ENCODE peak calls at places on chromosomes 1 and 21, in eight cellular contexts. Q is lower lobe of right lung, M is SJSA1, T is ovary, R is uterus, A is IMR-90, W is psoas muscle, G is gastrocnemius medialis. S is an unnamed sample. For H3K4me1 and H3K9me3, the result is how much of the 10 kb centered on the place peaks cover.

GRCh38 chr1:96313216-96313615 is 408.4 kb upstream of the PTBP2 start:
- DNase-seq in Q (no peak), M (no peak), T (no peak), R (no peak), A (peak), W (no peak), G (no peak), S (no peak)

GRCh38 chr1:174788981-174789380 is 210.8 kb upstream of the CACYBP start:
- DNase-seq in Q (no peak), M (no peak), T (no peak), R (no peak), A (peak), W (no peak), G (no peak), S (no peak)

GRCh38 chr1:170149971-170150370 is 4.2 kb downstream of the NTMT2 start:
- DNase-seq in Q (no peak), M (no peak), T (no peak), R (no peak), A (no peak), W (no peak), G (no peak), S (no peak)

GRCh38 chr1:225870883-225871282 is 11.3 kb downstream of the TMEM63A start:
- DNase-seq in Q (no peak), M (no peak), T (no peak), R (no peak), A (no peak), W (no peak), G (no peak), S (no peak)

GRCh38 chr1:86733340-86733739 is 29.0 kb downstream of the SH3GLB1 start:
- DNase-seq in Q (no peak), M (no peak), T (no peak), R (no peak), A (no peak), W (no peak), G (no peak), S (no peak)

GRCh38 chr1:224380003-224380402 is 23.3 kb downstream of the CNIH4 start:
- DNase-seq in Q (no peak), M (no peak), T (no peak), R (no peak), A (no peak), W (no peak), G (no peak), S (no peak)

GRCh38 chr1:19071674-19072281 is 115.3 kb upstream of the IFFO2 start:
- DNase-seq in Q (no peak), M (no peak), T (no peak), R (no peak), A (no peak), W (no peak), G (no peak), S (no peak)

GRCh38 chr1:12346483-12347155 is 116.8 kb downstream of the VPS13D start:
- DNase-seq in Q (no peak), M (no peak), T (no peak), R (no peak), A (no peak), W (no peak), G (no peak), S (no peak)

GRCh38 chr1:47436304-47436978 is 1.4 kb upstream of the FOXD2 start:
- DNase-seq in Q (peak), M (peak), T (peak), R (peak), A (peak), W (peak), G (peak), S (peak)

GRCh38 chr1:172638885-172639831 is 19.7 kb upstream of the FASLG start:
- DNase-seq in Q (no peak), M (peak), T (no peak), R (no peak), A (peak), W (no peak), G (no peak), S (no peak)

GRCh38 chr1:57860333-57860732 is 436.5 kb upstream of the DAB1 start:
- DNase-seq in Q (no peak), M (no peak), T (no peak), R (no peak), A (no peak), W (no peak), G (no peak), S (no peak)

GRCh38 chr1:46900401-46900800 is 40.9 kb downstream of the CYP4A11 start:
- DNase-seq in Q (no peak), M (no peak), T (no peak), R (no peak), A (no peak), W (no peak), G (no peak), S (no peak)

GRCh38 chr1:14377386-14377785 is 221.1 kb upstream of the KAZN start:
- DNase-seq in Q (no peak), M (no peak), T (no peak), R (no peak), A (no peak), W (no peak), G (no peak), S (no peak)

GRCh38 chr1:11796036-11796828 is 9.5 kb downstream of the MTHFR start:
- DNase-seq in Q (no peak), M (no peak), T (peak), R (no peak), A (peak), W (no peak), G (peak), S (no peak)

GRCh38 chr1:169697769-169698168 is 13.7 kb downstream of the SELL start:
- DNase-seq in Q (no peak), M (no peak), T (no peak), R (no peak), A (no peak), W (no peak), G (no peak), S (no peak)

GRCh38 chr21:33028759-33029511 is 3.2 kb downstream of the OLIG2 start:
- DNase-seq in Q (no peak), M (no peak), T (no peak), R (no peak), A (peak), W (no peak), G (no peak), S (no peak)

GRCh38 chr21:45764792-45765191 is 121.3 kb downstream of the PCBP3 start:
- DNase-seq in Q (no peak), M (no peak), T (no peak), R (no peak), A (no peak), W (no peak), G (no peak), S (no peak)

GRCh38 chr1:21149430-21149861 is 27.3 kb downstream of the EIF4G3 start:
- DNase-seq in Q (no peak), M (no peak), T (no peak), R (no peak), A (peak), W (no peak), G (no peak), S (no peak)

GRCh38 chr1:181676269-181676668 is 193.0 kb downstream of the CACNA1E start:
- DNase-seq in Q (no peak), M (no peak), T (no peak), R (no peak), A (peak), W (no peak), G (no peak), S (no peak)

GRCh38 chr21:29499734-29500343 is 201.1 kb downstream of the BACH1 start:
- DNase-seq in Q (no peak), M (peak), T (no peak), R (no peak), A (no peak), W (no peak), G (no peak), S (no peak)

GRCh38 chr1:206905295-206906164 is 8.3 kb downstream of the IL24 start:
- DNase-seq in Q (no peak), M (peak), T (no peak), R (no peak), A (peak), W (no peak), G (no peak), S (no peak)

GRCh38 chr1:64893921-64894320 is 72.4 kb downstream of the JAK1 start:
- DNase-seq in Q (no peak), M (no peak), T (no peak), R (no peak), A (no peak), W (no peak), G (no peak), S (no peak)

GRCh38 chr1:64887689-64888217 is 78.6 kb downstream of the JAK1 start:
- DNase-seq in Q (no peak), M (no peak), T (no peak), R (no peak), A (no peak), W (no peak), G (no peak), S (no peak)

GRCh38 chr1:64892576-64893573 is 73.5 kb downstream of the JAK1 start:
- DNase-seq in Q (no peak), M (no peak), T (no peak), R (no peak), A (peak), W (no peak), G (no peak), S (no peak)

GRCh38 chr1:64891440-64891815 is 74.9 kb downstream of the JAK1 start:
- DNase-seq in Q (no peak), M (no peak), T (no peak), R (no peak), A (peak), W (no peak), G (no peak), S (no peak)

GRCh38 chr1:64890699-64891439 is 75.5 kb downstream of the JAK1 start:
- DNase-seq in Q (no peak), M (no peak), T (no peak), R (no peak), A (no peak), W (no peak), G (no peak), S (no peak)
- H3K4me1 ChIP-seq in Q (half or more), M (under half), T (under half), R (under half), A (under half), W (half or more), G (half or more), S (half or more)

GRCh38 chr1:4064150-4064889 is 164.2 kb upstream of the C1orf174 start:
- DNase-seq in Q (no peak), M (no peak), T (no peak), R (no peak), A (no peak), W (no peak), G (no peak), S (no peak)

GRCh38 chr1:4068076-4068475 is 168.0 kb upstream of the C1orf174 start:
- DNase-seq in Q (no peak), M (no peak), T (no peak), R (no peak), A (no peak), W (no peak), G (no peak), S (no peak)

GRCh38 chr1:4062992-4063391 is 162.9 kb upstream of the C1orf174 start:
- DNase-seq in Q (no peak), M (peak), T (no peak), R (no peak), A (no peak), W (no peak), G (no peak), S (no peak)

GRCh38 chr1:4063516-4063915 is 163.4 kb upstream of the C1orf174 start:
- DNase-seq in Q (no peak), M (no peak), T (no peak), R (no peak), A (no peak), W (no peak), G (no peak), S (no peak)

DNA sequence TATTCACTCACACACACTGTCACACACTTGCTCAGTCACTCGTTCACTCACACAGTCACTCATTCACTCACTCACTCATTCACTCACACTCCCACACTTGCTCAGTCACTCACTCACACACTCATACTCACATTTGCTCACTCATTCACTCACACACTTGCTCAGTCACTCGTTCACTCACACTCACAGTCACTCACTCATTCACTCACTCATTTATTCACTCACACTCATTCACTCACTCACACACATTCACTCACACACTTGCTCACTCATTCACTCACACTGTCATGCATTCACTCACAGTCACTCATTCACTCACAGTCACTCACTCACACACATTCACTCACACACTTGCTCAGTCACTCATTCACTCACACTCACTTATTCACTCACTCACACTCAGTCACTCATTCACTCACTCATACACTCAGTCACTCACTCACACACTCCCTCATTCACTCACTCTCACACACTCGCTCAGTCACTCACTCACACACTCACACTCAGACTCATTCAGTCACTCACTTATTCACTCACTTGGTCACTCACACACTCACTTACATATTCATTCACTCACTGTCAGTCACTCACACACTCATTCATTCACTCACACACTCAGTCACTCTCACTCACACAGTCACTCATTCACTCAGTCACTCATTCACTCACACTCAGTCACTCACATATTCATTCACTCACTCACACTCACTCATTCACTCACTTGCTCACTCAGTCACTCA is 167.0 kb upstream of the C1orf174 start:
- DNase-seq in Q (no peak), M (no peak), T (no peak), R (no peak), A (no peak), W (no peak), G (no peak), S (no peak)
- H3K9me3 ChIP-seq in Q (under half), M (under half), T (under half), R (under half), A (under half), W (under half), G (under half), S (under half)

GRCh38 chr1:230113230-230113604 is 46.2 kb downstream of the GALNT2 start:
- DNase-seq in Q (no peak), M (no peak), T (no peak), R (no peak), A (no peak), W (no peak), G (no peak), S (no peak)

GRCh38 chr1:230114245-230114651 is 47.2 kb downstream of the GALNT2 start:
- DNase-seq in Q (no peak), M (no peak), T (no peak), R (no peak), A (peak), W (no peak), G (no peak), S (no peak)

GRCh38 chr1:230112131-230112701 is 45.2 kb downstream of the GALNT2 start:
- DNase-seq in Q (no peak), M (peak), T (no peak), R (no peak), A (peak), W (no peak), G (no peak), S (no peak)

GRCh38 chr1:230112782-230113181 is 45.7 kb downstream of the GALNT2 start:
- DNase-seq in Q (no peak), M (no peak), T (no peak), R (no peak), A (no peak), W (no peak), G (no peak), S (no peak)

DNA sequence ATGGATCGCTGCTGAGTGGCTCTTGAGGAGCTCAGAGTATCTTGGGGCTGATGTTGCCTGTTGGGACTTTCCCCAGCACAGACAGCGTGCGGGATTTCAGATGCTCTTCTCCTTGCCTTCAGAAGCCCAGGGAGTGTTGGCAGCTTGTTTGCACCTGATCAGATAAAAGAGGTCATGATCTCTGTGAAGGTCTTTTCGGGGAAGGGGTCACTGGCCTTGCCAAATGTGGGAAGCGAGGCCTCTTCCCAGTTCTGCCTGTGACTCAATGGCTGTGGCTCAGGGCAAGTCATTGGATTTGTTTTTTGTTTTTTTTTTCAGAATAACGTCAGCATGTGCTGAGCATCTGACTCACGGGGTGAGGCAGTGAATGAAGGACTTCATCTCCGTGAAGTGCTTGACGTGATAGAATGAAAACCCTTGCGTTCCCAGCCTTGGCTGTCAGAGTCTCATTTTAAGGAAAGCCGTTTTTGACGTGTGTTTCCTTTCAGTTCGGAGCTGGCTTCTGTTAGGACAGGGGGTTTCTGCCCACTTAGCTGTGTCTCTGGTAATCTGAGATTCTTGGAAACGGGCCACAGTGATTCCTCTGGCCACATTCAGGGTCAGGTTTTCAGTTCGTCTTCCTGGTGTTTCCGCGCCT is 46.7 kb downstream of the GALNT2 start:
- DNase-seq in Q (no peak), M (peak), T (peak), R (no peak), A (peak), W (peak), G (peak), S (peak)
- H3K4me3 ChIP-seq in Q (no peak), M (peak), T (no peak), R (no peak), A (peak), W (peak), G (no peak), S (peak)

GRCh38 chr21:43827015-43827611 is 37.7 kb downstream of the RRP1 start:
- DNase-seq in Q (no peak), M (peak), T (no peak), R (no peak), A (peak), W (peak), G (peak), S (no peak)
- H3K4me1 ChIP-seq in Q (under half), M (half or more), T (under half), R (under half), A (under half), W (under half), G (under half), S (under half)

DNA sequence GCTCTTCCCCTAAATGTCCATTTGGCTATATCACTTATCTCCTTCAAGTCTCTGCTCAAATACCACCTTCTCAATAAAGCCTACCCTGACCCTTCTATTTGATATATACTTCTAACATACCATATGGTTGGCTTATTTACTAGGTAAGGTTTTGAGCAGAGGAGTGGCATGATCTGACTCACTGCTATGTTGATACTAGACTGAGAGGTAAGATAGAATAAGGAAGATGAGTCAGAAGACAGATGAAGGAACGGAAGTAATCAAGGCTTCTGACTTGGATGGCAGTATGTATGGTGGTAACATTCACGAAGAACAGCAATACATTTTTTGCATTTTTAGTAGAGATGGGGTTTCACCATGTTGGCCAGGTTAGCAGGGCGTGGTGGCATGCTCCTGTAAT is 4.8 kb upstream of the HRNR start:
- DNase-seq in Q (no peak), M (no peak), T (no peak), R (no peak), A (no peak), W (no peak), G (no peak), S (no peak)
- H3K9me3 ChIP-seq in Q (under half), M (under half), T (under half), R (under half), A (under half), W (under half), G (under half), S (under half)

GRCh38 chr1:199122532-199123311 is 483.9 kb downstream of the PTPRC start:
- DNase-seq in Q (no peak), M (no peak), T (no peak), R (no peak), A (peak), W (no peak), G (no peak), S (no peak)

GRCh38 chr1:199122085-199122484 is 483.2 kb downstream of the PTPRC start:
- DNase-seq in Q (no peak), M (no peak), T (no peak), R (no peak), A (no peak), W (no peak), G (no peak), S (no peak)

GRCh38 chr1:199124351-199124750 is 485.5 kb downstream of the PTPRC start:
- DNase-seq in Q (no peak), M (no peak), T (no peak), R (no peak), A (peak), W (no peak), G (no peak), S (no peak)

GRCh38 chr1:199121047-199121446 is 482.2 kb downstream of the PTPRC start:
- DNase-seq in Q (no peak), M (no peak), T (no peak), R (no peak), A (no peak), W (no peak), G (no peak), S (no peak)

DNA sequence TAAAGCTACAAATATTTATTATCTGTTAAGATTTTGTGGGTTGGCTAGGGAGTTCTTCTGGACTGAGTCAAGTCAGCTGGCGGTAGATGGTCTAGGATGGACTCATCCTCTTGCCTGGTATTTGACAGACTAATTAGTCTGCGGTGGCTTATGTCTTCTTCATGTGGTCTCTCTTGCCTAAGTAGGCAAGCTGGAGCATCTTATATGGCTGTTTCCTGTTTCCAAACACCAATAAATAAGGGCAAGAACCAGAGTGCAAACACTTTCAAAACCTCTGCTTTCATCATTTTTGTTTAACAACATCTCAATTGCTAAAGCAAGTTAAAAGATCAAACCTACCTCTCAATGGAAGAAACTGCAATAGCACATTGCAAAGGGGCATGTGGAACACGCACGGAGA is 484.8 kb downstream of the PTPRC start:
- DNase-seq in Q (no peak), M (no peak), T (no peak), R (no peak), A (peak), W (no peak), G (no peak), S (no peak)
- H3K4me3 ChIP-seq in Q (no peak), M (no peak), T (no peak), R (no peak), A (no peak), W (no peak), G (no peak), S (no peak)

GRCh38 chr1:209670441-209671082 is 4.7 kb upstream of the G0S2 start:
- DNase-seq in Q (no peak), M (no peak), T (no peak), R (no peak), A (no peak), W (peak), G (peak), S (no peak)
- H3K4me1 ChIP-seq in Q (under half), M (under half), T (under half), R (under half), A (under half), W (under half), G (half or more), S (under half)

GRCh38 chr1:82848043-82848442 is 1047.3 kb downstream of the ADGRL2 start:
- DNase-seq in Q (no peak), M (no peak), T (no peak), R (no peak), A (no peak), W (no peak), G (no peak), S (no peak)
- H3K9me3 ChIP-seq in Q (under half), M (under half), T (under half), R (under half), A (under half), W (under half), G (under half), S (under half)

GRCh38 chr1:210330279-210330866 is 1.7 kb downstream of the HHAT start:
- DNase-seq in Q (no peak), M (no peak), T (no peak), R (no peak), A (peak), W (no peak), G (no peak), S (no peak)
- H3K4me3 ChIP-seq in Q (no peak), M (no peak), T (no peak), R (no peak), A (no peak), W (no peak), G (no peak), S (no peak)